ENCODE peak calls at places on chromosome X, in six cellular contexts. One of them, this sample, is unnamed.

GRCh38 chrX:155865193-155865592 is 16.0 kb upstream of the VAMP7 start:
- DNase-seq in HCT116: no peak
- DNase-seq in tibial nerve: no peak
- DNase-seq in transverse colon: no peak
- DNase-seq in stomach: no peak
- DNase-seq in body of pancreas: no peak
- DNase-seq in this sample: no peak

GRCh38 chrX:72712094-72712755 is 1.9 kb downstream of the PHKA1 start:
- DNase-seq in transverse colon: no peak
- DNase-seq in body of pancreas: no peak
- DNase-seq in stomach: no peak
- DNase-seq in tibial nerve: no peak
- DNase-seq in HCT116: no peak
- DNase-seq in this sample: no peak

GRCh38 chrX:98795636-98796035 is 1614.4 kb downstream of the PCDH19 start:
- DNase-seq in transverse colon: no peak
- DNase-seq in stomach: no peak
- DNase-seq in HCT116: no peak
- DNase-seq in tibial nerve: no peak
- DNase-seq in body of pancreas: no peak
- DNase-seq in this sample: no peak

GRCh38 chrX:49877397-49878101 is 1.7 kb upstream of the USP27X start:
- DNase-seq in stomach: peak; percentile 58
- DNase-seq in HCT116: no peak
- DNase-seq in body of pancreas: no peak
- DNase-seq in tibial nerve: no peak
- DNase-seq in transverse colon: no peak
- DNase-seq in this sample: no peak

GRCh38 chrX:45850775-45851433 is 650.2 kb upstream of the DIPK2B start:
- DNase-seq in HCT116: no peak
- DNase-seq in stomach: peak; percentile 29
- DNase-seq in body of pancreas: no peak
- DNase-seq in transverse colon: peak; percentile 25
- DNase-seq in tibial nerve: no peak
- DNase-seq in this sample: peak; percentile 19

GRCh38 chrX:15947648-15948317 is 93.2 kb upstream of the AP1S2 start:
- DNase-seq in stomach: no peak
- DNase-seq in body of pancreas: no peak
- DNase-seq in tibial nerve: no peak
- DNase-seq in HCT116: no peak
- DNase-seq in transverse colon: no peak
- DNase-seq in this sample: no peak

GRCh38 chrX:11117751-11118150 is 6.6 kb downstream of the HCCS start:
- DNase-seq in stomach: no peak
- DNase-seq in transverse colon: no peak
- DNase-seq in HCT116: no peak
- DNase-seq in body of pancreas: no peak
- DNase-seq in tibial nerve: no peak
- DNase-seq in this sample: no peak

GRCh38 chrX:148381603-148382002 is 118.8 kb upstream of the AFF2 start:
- DNase-seq in HCT116: no peak
- DNase-seq in body of pancreas: no peak
- DNase-seq in stomach: no peak
- DNase-seq in tibial nerve: no peak
- DNase-seq in transverse colon: no peak
- DNase-seq in this sample: no peak

GRCh38 chrX:40154229-40154852 is 56.6 kb upstream of the BCOR start:
- DNase-seq in HCT116: no peak
- DNase-seq in stomach: no peak
- DNase-seq in body of pancreas: no peak
- DNase-seq in transverse colon: no peak
- DNase-seq in tibial nerve: no peak
- DNase-seq in this sample: no peak

GRCh38 chrX:10062352-10062751 is 94.4 kb upstream of the CLCN4 start:
- DNase-seq in body of pancreas: no peak
- DNase-seq in stomach: no peak
- DNase-seq in tibial nerve: no peak
- DNase-seq in transverse colon: no peak
- DNase-seq in HCT116: no peak
- DNase-seq in this sample: no peak

GRCh38 chrX:130877892-130878321 is 25.1 kb downstream of the ENOX2 start:
- DNase-seq in body of pancreas: no peak
- DNase-seq in transverse colon: no peak
- DNase-seq in stomach: no peak
- DNase-seq in tibial nerve: no peak
- DNase-seq in HCT116: no peak
- DNase-seq in this sample: no peak

GRCh38 chrX:44012484-44013096 is 39.4 kb upstream of the NDP start:
- DNase-seq in transverse colon: peak; percentile 9
- DNase-seq in tibial nerve: peak; percentile 5
- DNase-seq in body of pancreas: peak; percentile 9
- DNase-seq in HCT116: peak; percentile 68
- DNase-seq in stomach: peak; percentile 29
- DNase-seq in this sample: no peak

GRCh38 chrX:39726810-39727209 is 370.9 kb downstream of the BCOR start:
- DNase-seq in tibial nerve: no peak
- DNase-seq in HCT116: no peak
- DNase-seq in body of pancreas: no peak
- DNase-seq in transverse colon: peak; percentile 27
- DNase-seq in stomach: no peak
- DNase-seq in this sample: no peak

GRCh38 chrX:46628406-46629371 is 55.1 kb downstream of the CHST7 start:
- DNase-seq in body of pancreas: no peak
- DNase-seq in transverse colon: peak; percentile 16
- DNase-seq in stomach: no peak
- DNase-seq in HCT116: no peak
- DNase-seq in tibial nerve: peak; percentile 63
- DNase-seq in this sample: no peak

GRCh38 chrX:45063319-45064095 is 137.2 kb downstream of the DIPK2B start:
- DNase-seq in body of pancreas: no peak
- DNase-seq in tibial nerve: no peak
- DNase-seq in stomach: no peak
- DNase-seq in HCT116: no peak
- DNase-seq in transverse colon: no peak
- DNase-seq in this sample: peak; percentile 17

GRCh38 chrX:55908685-55909212 is 191.2 kb downstream of the RRAGB start:
- DNase-seq in body of pancreas: no peak
- DNase-seq in HCT116: no peak
- DNase-seq in stomach: no peak
- DNase-seq in tibial nerve: no peak
- DNase-seq in transverse colon: peak; percentile 39
- DNase-seq in this sample: peak; percentile 4

GRCh38 chrX:153889123-153889522 is 3.1 kb upstream of the L1CAM start:
- DNase-seq in body of pancreas: no peak
- DNase-seq in transverse colon: no peak
- DNase-seq in HCT116: no peak
- DNase-seq in tibial nerve: no peak
- DNase-seq in stomach: no peak
- DNase-seq in this sample: no peak

GRCh38 chrX:143025628-143026027 is at the start of gene SPANXN4:
- DNase-seq in body of pancreas: no peak
- DNase-seq in transverse colon: no peak
- DNase-seq in tibial nerve: no peak
- DNase-seq in HCT116: no peak
- DNase-seq in stomach: no peak
- DNase-seq in this sample: no peak

GRCh38 chrX:107710617-107711391 is 64.8 kb downstream of the TSC22D3 start:
- DNase-seq in body of pancreas: peak; percentile 54
- DNase-seq in HCT116: peak; percentile 33
- DNase-seq in stomach: no peak
- DNase-seq in transverse colon: peak; percentile 49
- DNase-seq in tibial nerve: peak; percentile 76
- DNase-seq in this sample: no peak

GRCh38 chrX:69285881-69286545 is 120.8 kb upstream of the PJA1 start:
- DNase-seq in body of pancreas: peak; percentile 58
- DNase-seq in stomach: peak; percentile 67
- DNase-seq in tibial nerve: peak; percentile 63
- DNase-seq in transverse colon: peak; percentile 64
- DNase-seq in HCT116: peak; percentile 0
- DNase-seq in this sample: peak; percentile 32

GRCh38 chrX:74343970-74344622 is 40.1 kb downstream of the ZCCHC13 start:
- DNase-seq in stomach: peak; percentile 67
- DNase-seq in transverse colon: peak; percentile 63
- DNase-seq in tibial nerve: peak; percentile 71
- DNase-seq in HCT116: peak; percentile 77
- DNase-seq in body of pancreas: peak; percentile 42
- DNase-seq in this sample: peak; percentile 15

GRCh38 chrX:25976683-25977310 is 161.3 kb upstream of the MAGEB18 start:
- DNase-seq in body of pancreas: no peak
- DNase-seq in stomach: no peak
- DNase-seq in HCT116: no peak
- DNase-seq in tibial nerve: no peak
- DNase-seq in transverse colon: no peak
- DNase-seq in this sample: no peak
- TF ChIP-seq POLR2A in body of pancreas: no peak
- TF ChIP-seq POLR2A in stomach: no peak
- TF ChIP-seq POLR2A in HCT116: no peak
- TF ChIP-seq POLR2A in tibial nerve: no peak
- TF ChIP-seq POLR2A in transverse colon: no peak
- TF ChIP-seq POLR2A in this sample: no peak

GRCh38 chrX:136205882-136206281 is 45.3 kb downstream of the MAP7D3 start:
- DNase-seq in transverse colon: no peak
- DNase-seq in tibial nerve: no peak
- DNase-seq in HCT116: no peak
- DNase-seq in body of pancreas: no peak
- DNase-seq in stomach: no peak
- DNase-seq in this sample: no peak
- H3K9me3 ChIP-seq in transverse colon: no peaks in the 10 kb centered on the region
- H3K9me3 ChIP-seq in tibial nerve: no peaks in the 10 kb centered on the region
- H3K9me3 ChIP-seq in HCT116: no peaks in the 10 kb centered on the region
- H3K9me3 ChIP-seq in body of pancreas: no peaks in the 10 kb centered on the region
- H3K9me3 ChIP-seq in stomach: no peaks in the 10 kb centered on the region
- H3K9me3 ChIP-seq in this sample: no peaks in the 10 kb centered on the region

GRCh38 chrX:1493877-1494510 is 41.3 kb upstream of the ASMTL start:
- DNase-seq in transverse colon: peak; percentile 34
- DNase-seq in tibial nerve: no peak
- DNase-seq in body of pancreas: no peak
- DNase-seq in HCT116: no peak
- DNase-seq in stomach: no peak
- DNase-seq in this sample: no peak
- TF ChIP-seq POLR2A in transverse colon: no peak
- TF ChIP-seq POLR2A in tibial nerve: no peak
- TF ChIP-seq POLR2A in body of pancreas: no peak
- TF ChIP-seq POLR2A in HCT116: no peak
- TF ChIP-seq POLR2A in stomach: no peak
- TF ChIP-seq POLR2A in this sample: no peak

DNA sequence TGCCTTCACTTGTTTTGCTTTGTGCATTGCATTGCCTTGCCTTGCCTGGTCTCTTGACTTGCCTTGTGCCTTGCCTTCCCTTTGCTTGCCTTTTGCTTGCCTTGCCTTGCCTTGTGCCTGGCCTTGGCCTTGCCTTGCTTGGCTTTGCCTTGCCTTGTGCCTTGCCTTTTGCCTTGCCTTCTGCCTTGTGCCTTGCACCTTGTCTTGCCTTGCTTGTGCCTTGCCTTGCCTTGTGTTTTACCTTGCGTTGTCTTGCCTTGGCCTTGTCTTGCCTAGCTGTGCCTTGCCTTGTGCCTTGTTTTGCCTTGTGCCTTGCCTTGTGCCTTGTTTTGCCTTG is 95.3 kb downstream of the TAB3 start:
- DNase-seq in tibial nerve: no peak
- DNase-seq in transverse colon: no peak
- DNase-seq in body of pancreas: no peak
- DNase-seq in stomach: no peak
- DNase-seq in HCT116: no peak
- DNase-seq in this sample: no peak
- H3K9me3 ChIP-seq in tibial nerve: no peaks in the 10 kb centered on the region
- H3K9me3 ChIP-seq in transverse colon: no peaks in the 10 kb centered on the region
- H3K9me3 ChIP-seq in body of pancreas: no peaks in the 10 kb centered on the region
- H3K9me3 ChIP-seq in stomach: peaks cover 5% of the 10 kb centered on the region
- H3K9me3 ChIP-seq in HCT116: no peaks in the 10 kb centered on the region
- H3K9me3 ChIP-seq in this sample: no peaks in the 10 kb centered on the region

GRCh38 chrX:13650318-13650717 is 2.6 kb upstream of the TCEANC start:
- DNase-seq in body of pancreas: no peak
- DNase-seq in HCT116: no peak
- DNase-seq in tibial nerve: no peak
- DNase-seq in stomach: no peak
- DNase-seq in transverse colon: no peak
- DNase-seq in this sample: no peak

GRCh38 chrX:13651150-13651549 is 1.8 kb upstream of the TCEANC start:
- DNase-seq in tibial nerve: no peak
- DNase-seq in HCT116: no peak
- DNase-seq in body of pancreas: no peak
- DNase-seq in transverse colon: no peak
- DNase-seq in stomach: no peak
- DNase-seq in this sample: no peak

GRCh38 chrX:13649823-13650222 is 3.1 kb upstream of the TCEANC start:
- DNase-seq in body of pancreas: no peak
- DNase-seq in tibial nerve: no peak
- DNase-seq in transverse colon: no peak
- DNase-seq in HCT116: no peak
- DNase-seq in stomach: no peak
- DNase-seq in this sample: no peak

GRCh38 chrX:13652256-13653021 is 502 bp upstream of the TCEANC start:
- DNase-seq in stomach: no peak
- DNase-seq in body of pancreas: no peak
- DNase-seq in transverse colon: no peak
- DNase-seq in tibial nerve: no peak
- DNase-seq in HCT116: peak; percentile 13
- DNase-seq in this sample: no peak

DNA sequence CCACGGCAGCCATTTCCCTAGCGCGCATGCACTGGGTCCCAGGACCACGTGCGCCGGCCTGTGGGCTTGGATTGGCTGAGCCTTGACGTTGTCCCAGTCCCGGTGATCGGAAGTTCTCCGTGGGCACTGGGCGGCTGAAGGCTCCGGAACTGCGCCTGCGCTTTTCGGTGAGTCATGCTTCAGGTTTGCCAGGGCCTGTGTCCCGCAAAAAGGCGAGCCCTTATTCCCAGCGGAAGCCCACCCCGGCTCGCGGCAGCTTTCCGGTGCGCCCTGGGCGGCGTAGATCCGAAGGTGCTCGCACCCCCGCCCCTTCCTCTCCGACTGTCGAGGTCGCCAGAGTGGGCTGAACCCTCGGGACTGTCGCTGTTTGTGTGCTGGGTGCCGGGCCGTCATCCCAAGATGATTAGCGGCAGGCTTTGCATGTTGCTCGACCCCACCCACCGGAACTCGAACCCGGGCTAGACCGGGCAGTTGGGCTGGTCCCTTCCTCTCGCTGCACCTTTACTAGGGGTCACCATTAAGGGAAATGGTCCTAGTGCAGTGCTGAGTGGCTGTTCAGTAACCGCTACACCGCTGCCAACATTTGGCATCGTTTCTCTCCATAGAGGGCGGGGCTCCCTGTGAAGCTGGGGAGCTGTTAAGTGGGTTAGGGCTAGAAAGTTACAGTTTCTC is at the start of gene TCEANC:
- DNase-seq in HCT116: peak; percentile 90
- DNase-seq in tibial nerve: peak; percentile 87
- DNase-seq in body of pancreas: peak; percentile 94
- DNase-seq in stomach: peak; percentile 97
- DNase-seq in transverse colon: peak; percentile 97
- DNase-seq in this sample: peak; percentile 91
- TF ChIP-seq POLR2A in HCT116: peak; percentile 25
- TF ChIP-seq POLR2A in tibial nerve: peak; percentile 79
- TF ChIP-seq POLR2A in body of pancreas: peak; percentile 75
- TF ChIP-seq POLR2A in stomach: peak; percentile 9
- TF ChIP-seq POLR2A in transverse colon: peak; percentile 77
- TF ChIP-seq POLR2A in this sample: peak; percentile 57

GRCh38 chrX:145506225-145506624 is 258.9 kb downstream of the SPANXN1 start:
- DNase-seq in body of pancreas: no peak
- DNase-seq in tibial nerve: no peak
- DNase-seq in stomach: no peak
- DNase-seq in HCT116: no peak
- DNase-seq in transverse colon: no peak
- DNase-seq in this sample: no peak
- H3K9me3 ChIP-seq in body of pancreas: no peaks in the 10 kb centered on the region
- H3K9me3 ChIP-seq in tibial nerve: no peaks in the 10 kb centered on the region
- H3K9me3 ChIP-seq in stomach: peaks cover 13% of the 10 kb centered on the region
- H3K9me3 ChIP-seq in HCT116: no peaks in the 10 kb centered on the region
- H3K9me3 ChIP-seq in transverse colon: no peaks in the 10 kb centered on the region
- H3K9me3 ChIP-seq in this sample: no peaks in the 10 kb centered on the region

This sample was measured in prostate gland.